ENCODE peak calls at places on chromosomes 7 and 10, in six cellular contexts. One of them, this sample, is unnamed.

GRCh38 chr7:112160771-112161150 is 45.4 kb downstream of the DOCK4 start:
- DNase-seq in LNCaP clone FGC: peak
- DNase-seq in HL-60: no peak
- DNase-seq in AG04450: no peak
- DNase-seq in lung: no peak
- DNase-seq in glutamatergic neuron: no peak
- DNase-seq in this sample: no peak

GRCh38 chr7:27176962-27177794 is 3.1 kb upstream of the HOXA10 start:
- DNase-seq in HL-60: no peak
- DNase-seq in lung: no peak
- DNase-seq in glutamatergic neuron: peak
- DNase-seq in AG04450: no peak
- DNase-seq in LNCaP clone FGC: no peak
- DNase-seq in this sample: no peak

GRCh38 chr7:126696236-126696635 is 556.5 kb downstream of the GRM8 start:
- DNase-seq in LNCaP clone FGC: no peak
- DNase-seq in AG04450: no peak
- DNase-seq in glutamatergic neuron: no peak
- DNase-seq in HL-60: no peak
- DNase-seq in lung: no peak
- DNase-seq in this sample: no peak

GRCh38 chr7:149873074-149873967 is 448 bp upstream of the ATP6V0E2 start:
- DNase-seq in HL-60: peak
- DNase-seq in LNCaP clone FGC: peak
- DNase-seq in AG04450: peak
- DNase-seq in lung: peak
- DNase-seq in glutamatergic neuron: peak
- DNase-seq in this sample: peak

GRCh38 chr10:90288403-90288933 is 569.4 kb downstream of the HTR7 start:
- DNase-seq in lung: no peak
- DNase-seq in LNCaP clone FGC: peak
- DNase-seq in glutamatergic neuron: no peak
- DNase-seq in HL-60: no peak
- DNase-seq in AG04450: peak
- DNase-seq in this sample: no peak

GRCh38 chr10:79947787-79948424 is 999 bp downstream of the SFTPD start:
- DNase-seq in glutamatergic neuron: no peak
- DNase-seq in LNCaP clone FGC: no peak
- DNase-seq in HL-60: no peak
- DNase-seq in lung: no peak
- DNase-seq in AG04450: no peak
- DNase-seq in this sample: no peak

GRCh38 chr10:47183726-47184084 is 116.3 kb upstream of the GDF10 start:
- DNase-seq in lung: no peak
- DNase-seq in glutamatergic neuron: no peak
- DNase-seq in LNCaP clone FGC: no peak
- DNase-seq in AG04450: no peak
- DNase-seq in HL-60: no peak
- DNase-seq in this sample: no peak

GRCh38 chr7:8283968-8284367 is 22.0 kb upstream of the ICA1 start:
- DNase-seq in glutamatergic neuron: no peak
- DNase-seq in AG04450: no peak
- DNase-seq in HL-60: no peak
- DNase-seq in lung: no peak
- DNase-seq in LNCaP clone FGC: no peak
- DNase-seq in this sample: no peak

GRCh38 chr7:26368542-26368941 is 76.9 kb downstream of the SNX10 start:
- DNase-seq in lung: no peak
- DNase-seq in glutamatergic neuron: no peak
- DNase-seq in LNCaP clone FGC: no peak
- DNase-seq in AG04450: no peak
- DNase-seq in HL-60: no peak
- DNase-seq in this sample: no peak

GRCh38 chr10:104045151-104046089 is 40.3 kb downstream of the COL17A1 start:
- DNase-seq in LNCaP clone FGC: peak
- DNase-seq in lung: peak
- DNase-seq in AG04450: peak
- DNase-seq in HL-60: no peak
- DNase-seq in glutamatergic neuron: peak
- DNase-seq in this sample: no peak

GRCh38 chr7:117674617-117675016 is 194.8 kb downstream of the CFTR start:
- DNase-seq in AG04450: no peak
- DNase-seq in LNCaP clone FGC: peak
- DNase-seq in HL-60: no peak
- DNase-seq in lung: no peak
- DNase-seq in glutamatergic neuron: no peak
- DNase-seq in this sample: no peak

GRCh38 chr10:116892873-116893685 is 43.8 kb downstream of the ENO4 start:
- DNase-seq in AG04450: no peak
- DNase-seq in HL-60: no peak
- DNase-seq in glutamatergic neuron: no peak
- DNase-seq in lung: no peak
- DNase-seq in LNCaP clone FGC: peak
- DNase-seq in this sample: no peak

GRCh38 chr10:59833810-59834209 is 72.5 kb downstream of the CCDC6 start:
- DNase-seq in AG04450: no peak
- DNase-seq in lung: no peak
- DNase-seq in LNCaP clone FGC: no peak
- DNase-seq in glutamatergic neuron: no peak
- DNase-seq in HL-60: no peak
- DNase-seq in this sample: no peak
- TF ChIP-seq CTCF in AG04450: no peak
- TF ChIP-seq CTCF in lung: no peak
- TF ChIP-seq CTCF in LNCaP clone FGC: no peak
- TF ChIP-seq CTCF in glutamatergic neuron: no peak
- TF ChIP-seq CTCF in HL-60: no peak
- TF ChIP-seq CTCF in this sample: no peak

DNA sequence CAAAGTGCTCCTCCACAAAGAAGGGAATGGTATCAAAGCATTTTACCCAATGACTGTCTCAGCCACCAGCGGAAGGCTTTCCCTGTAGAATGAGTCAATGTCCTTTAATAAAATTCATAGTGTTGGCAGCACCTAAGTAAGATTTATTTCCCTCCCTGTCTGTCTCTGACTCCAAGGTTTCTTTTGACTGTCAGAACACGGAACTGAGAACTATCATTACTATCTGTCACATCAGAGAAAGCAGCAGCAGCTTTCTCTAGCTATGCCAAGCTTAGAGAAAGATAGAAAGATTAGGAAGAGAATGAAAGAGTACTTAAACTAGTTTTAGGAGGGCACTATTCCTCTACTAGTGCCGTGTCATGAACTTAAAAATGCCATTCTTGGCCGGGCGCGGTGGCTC is 400.1 kb downstream of the SORCS1 start:
- DNase-seq in LNCaP clone FGC: no peak
- DNase-seq in lung: no peak
- DNase-seq in HL-60: no peak
- DNase-seq in glutamatergic neuron: no peak
- DNase-seq in AG04450: no peak
- DNase-seq in this sample: no peak
- TF ChIP-seq CTCF in LNCaP clone FGC: no peak
- TF ChIP-seq CTCF in lung: no peak
- TF ChIP-seq CTCF in HL-60: no peak
- TF ChIP-seq CTCF in glutamatergic neuron: no peak
- TF ChIP-seq CTCF in AG04450: no peak
- TF ChIP-seq CTCF in this sample: no peak

DNA sequence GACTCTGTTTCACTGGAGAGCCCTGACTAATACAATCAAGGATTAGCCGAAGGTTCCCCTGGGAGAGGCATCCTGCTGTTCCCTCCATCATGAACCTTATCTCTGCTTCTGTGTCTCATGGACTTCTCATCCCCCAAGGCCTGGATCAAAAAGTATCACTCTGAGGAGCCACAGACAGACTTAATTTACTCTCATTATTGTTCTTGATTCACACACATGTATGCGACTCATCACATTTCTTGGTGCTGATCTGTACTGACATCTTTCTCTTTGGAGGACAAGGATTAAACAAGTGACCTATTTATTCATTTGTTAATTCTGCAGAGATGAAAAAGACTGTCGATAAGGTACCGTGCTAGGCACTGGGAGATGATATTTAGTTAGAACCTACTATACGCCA is 550.2 kb downstream of the KCNMA1 start:
- DNase-seq in LNCaP clone FGC: no peak
- DNase-seq in glutamatergic neuron: no peak
- DNase-seq in lung: no peak
- DNase-seq in HL-60: no peak
- DNase-seq in AG04450: no peak
- DNase-seq in this sample: no peak
- TF ChIP-seq CTCF in LNCaP clone FGC: no peak
- TF ChIP-seq CTCF in glutamatergic neuron: no peak
- TF ChIP-seq CTCF in lung: no peak
- TF ChIP-seq CTCF in HL-60: no peak
- TF ChIP-seq CTCF in AG04450: no peak
- TF ChIP-seq CTCF in this sample: no peak

DNA sequence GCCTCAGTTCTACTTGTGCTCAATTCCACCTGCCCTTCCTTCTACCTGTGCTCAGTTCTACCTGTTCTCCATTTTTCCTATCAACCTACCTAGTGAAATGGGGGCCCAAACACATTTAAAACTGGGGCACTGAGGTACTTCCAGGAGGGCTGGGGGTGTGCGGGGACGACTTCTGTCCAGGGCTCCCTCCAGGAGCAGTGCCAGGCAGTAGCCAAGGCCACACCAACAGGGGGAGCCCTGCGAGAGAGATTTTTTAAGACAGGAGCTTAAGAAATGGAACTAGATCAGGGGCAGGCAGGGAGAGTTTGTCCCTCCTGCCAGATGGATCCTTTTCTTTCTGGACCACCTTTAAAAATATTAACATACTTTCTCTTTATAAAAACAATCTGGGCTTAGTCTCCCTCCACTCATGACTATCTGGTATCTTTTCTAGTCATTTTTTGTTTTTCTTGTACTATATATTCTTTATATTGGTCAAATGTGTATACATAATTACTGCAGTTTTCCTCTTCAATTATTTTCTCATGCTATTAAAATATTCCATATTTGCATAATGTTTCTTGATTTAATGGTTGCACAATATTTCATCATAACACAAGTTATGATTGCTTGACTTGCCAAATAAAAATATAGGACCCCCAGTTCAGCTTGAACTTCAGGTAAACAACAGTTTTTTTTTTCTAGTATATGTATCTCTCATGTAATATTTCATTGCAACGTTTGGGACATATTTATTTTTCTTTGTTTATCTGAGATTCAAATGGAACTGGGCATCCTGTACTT is 47.3 kb upstream of the INSYN2A start:
- DNase-seq in AG04450: no peak
- DNase-seq in lung: no peak
- DNase-seq in HL-60: peak
- DNase-seq in glutamatergic neuron: peak
- DNase-seq in LNCaP clone FGC: peak
- DNase-seq in this sample: peak
- TF ChIP-seq CTCF in AG04450: peak
- TF ChIP-seq CTCF in lung: no peak
- TF ChIP-seq CTCF in HL-60: peak
- TF ChIP-seq CTCF in glutamatergic neuron: peak
- TF ChIP-seq CTCF in LNCaP clone FGC: peak
- TF ChIP-seq CTCF in this sample: peak

DNA sequence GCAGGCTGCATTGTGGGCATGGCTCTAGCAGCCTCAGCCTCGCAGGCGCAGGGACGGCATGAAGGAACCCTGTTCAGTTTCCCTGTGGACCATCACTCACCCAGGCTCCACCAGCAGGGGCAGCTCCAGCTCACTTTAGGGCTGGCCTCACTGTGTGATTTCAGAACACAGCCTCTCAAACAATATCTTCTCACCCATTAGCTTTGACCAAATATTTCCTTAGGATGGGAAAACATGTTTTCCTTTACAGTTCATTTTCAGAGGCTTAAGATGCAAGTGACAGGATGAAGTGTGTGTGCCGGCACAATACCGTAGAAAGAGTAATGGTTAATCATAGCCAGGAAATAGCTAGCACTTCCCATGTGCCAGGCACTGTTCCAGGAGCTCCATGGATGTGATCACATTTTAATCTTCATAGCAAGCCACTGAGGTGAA is 58.2 kb downstream of the LANCL2 start:
- DNase-seq in LNCaP clone FGC: no peak
- DNase-seq in AG04450: no peak
- DNase-seq in HL-60: no peak
- DNase-seq in glutamatergic neuron: no peak
- DNase-seq in lung: no peak
- DNase-seq in this sample: no peak
- TF ChIP-seq CTCF in LNCaP clone FGC: no peak
- TF ChIP-seq CTCF in AG04450: peak
- TF ChIP-seq CTCF in HL-60: no peak
- TF ChIP-seq CTCF in glutamatergic neuron: no peak
- TF ChIP-seq CTCF in lung: no peak
- TF ChIP-seq CTCF in this sample: peak

GRCh38 chr10:19658131-19658530 is 158.1 kb upstream of the PLXDC2 start:
- DNase-seq in AG04450: no peak
- DNase-seq in LNCaP clone FGC: no peak
- DNase-seq in glutamatergic neuron: no peak
- DNase-seq in lung: no peak
- DNase-seq in HL-60: no peak
- DNase-seq in this sample: no peak

GRCh38 chr10:19659920-19660655 is 156.1 kb upstream of the PLXDC2 start:
- DNase-seq in LNCaP clone FGC: no peak
- DNase-seq in lung: no peak
- DNase-seq in HL-60: no peak
- DNase-seq in glutamatergic neuron: no peak
- DNase-seq in AG04450: no peak
- DNase-seq in this sample: no peak

GRCh38 chr10:19654576-19654975 is 161.7 kb upstream of the PLXDC2 start:
- DNase-seq in LNCaP clone FGC: no peak
- DNase-seq in HL-60: no peak
- DNase-seq in AG04450: peak
- DNase-seq in lung: no peak
- DNase-seq in glutamatergic neuron: no peak
- DNase-seq in this sample: no peak

GRCh38 chr10:19658622-19659233 is 157.5 kb upstream of the PLXDC2 start:
- DNase-seq in AG04450: no peak
- DNase-seq in HL-60: no peak
- DNase-seq in lung: no peak
- DNase-seq in glutamatergic neuron: no peak
- DNase-seq in LNCaP clone FGC: no peak
- DNase-seq in this sample: no peak

DNA sequence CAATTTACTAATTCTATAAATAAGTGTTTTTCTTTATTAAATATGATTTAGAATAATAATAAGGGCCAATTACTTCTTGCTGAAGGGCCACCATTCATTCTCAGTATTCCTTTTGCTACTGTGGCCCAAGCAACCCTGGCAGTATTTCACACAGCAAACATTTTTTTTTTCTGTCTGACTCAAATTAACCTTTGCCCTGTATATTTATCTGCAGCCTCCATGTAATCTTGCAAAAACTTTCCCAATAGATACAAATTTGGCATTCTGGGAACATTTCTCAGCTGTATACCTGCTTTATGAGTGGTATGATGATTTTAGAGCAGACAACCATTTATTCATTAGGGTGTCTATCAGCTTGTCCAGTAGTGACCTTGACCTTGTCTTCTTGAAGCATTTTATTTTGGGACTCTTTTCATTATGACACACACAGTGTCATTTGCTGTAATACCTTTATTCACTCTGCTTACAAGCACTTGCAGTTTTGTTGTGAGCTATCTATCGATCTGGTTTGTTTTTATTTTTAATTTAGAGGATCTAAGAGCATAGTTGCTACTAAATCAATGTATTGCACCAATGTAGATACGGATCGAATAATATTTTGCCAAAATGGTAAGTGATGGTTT is 159.7 kb upstream of the PLXDC2 start:
- DNase-seq in glutamatergic neuron: no peak
- DNase-seq in HL-60: no peak
- DNase-seq in LNCaP clone FGC: no peak
- DNase-seq in AG04450: no peak
- DNase-seq in lung: no peak
- DNase-seq in this sample: no peak
- TF ChIP-seq CTCF in glutamatergic neuron: no peak
- TF ChIP-seq CTCF in HL-60: no peak
- TF ChIP-seq CTCF in LNCaP clone FGC: no peak
- TF ChIP-seq CTCF in AG04450: no peak
- TF ChIP-seq CTCF in lung: no peak
- TF ChIP-seq CTCF in this sample: no peak

This sample was measured in neural crest cell.